ENCODE peak calls at places on chromosomes 6 and 20, in four cellular contexts. V is NCI-H1436, B is adrenal gland, U is fibroblast of pulmonary artery. P is an unnamed sample.
A peak's percentile ranks its signal among the peaks of the same experiment; 100 is the strongest.

GRCh38 chr20:37526238-37526838 is 1.3 kb downstream of the BLCAP start:
- DNase-seq in B (no peak), U (peak; percentile 60), V (no peak), P (no peak)

GRCh38 chr6:36488221-36488620 is 45.4 kb downstream of the KCTD20 start:
- DNase-seq in V (no peak), B (no peak), U (no peak), P (no peak)

GRCh38 chr6:97822632-97823031 is 539.6 kb upstream of the MMS22L start:
- DNase-seq in B (no peak), U (no peak), V (no peak), P (no peak)

GRCh38 chr6:41942045-41942851 is 640 bp upstream of the CCND3 start:
- DNase-seq in U (peak; percentile 83), V (no peak), B (peak; percentile 55), P (no peak)

GRCh38 chr20:21234324-21234723 is 68.8 kb upstream of the XRN2 start:
- DNase-seq in U (no peak), B (no peak), V (no peak), P (no peak)

GRCh38 chr20:12086359-12086758 is 168.7 kb downstream of the BTBD3 start:
- DNase-seq in U (peak; percentile 22), B (no peak), V (no peak), P (no peak)

GRCh38 chr20:6533828-6534388 is 233.6 kb upstream of the BMP2 start:
- DNase-seq in V (no peak), U (peak; percentile 65), B (no peak), P (no peak)

GRCh38 chr6:34273242-34273805 is 24.5 kb upstream of the SMIM29 start:
- DNase-seq in B (peak; percentile 31), U (peak; percentile 68), V (no peak), P (no peak)

GRCh38 chr6:160051390-160051789 is 70.2 kb upstream of the SLC22A1 start:
- DNase-seq in U (no peak), V (no peak), B (no peak), P (no peak)

GRCh38 chr6:136158398-136158797 is 91.7 kb downstream of the MTFR2 start:
- DNase-seq in U (peak; percentile 74), B (peak; percentile 70), V (no peak), P (no peak)